ENCODE peak calls at places on chromosome X, in ten cellular contexts. A is NCI-H1092; K is aorta; L is upper lobe of right lung; D is skeletal muscle cell; J is T-cell; V is amniotic epithelial cell; B is stimulated activated CD4-positive, alpha-beta T cell treated with anti-CD3 and anti-CD28 coated beads, TNF-alpha, amount 100 ng/mL, for 48 hours; M is left lung; E is psoas muscle. I is an unnamed sample.

GRCh38 chrX:153495362-153495751 is 577 bp downstream of the BGN start:
- DNase-seq in K (no peak), B (no peak), E (peak), L (no peak), D (no peak), A (peak), J (no peak), V (no peak), M (no peak), I (no peak)

GRCh38 chrX:44063611-44064010 is 90.4 kb upstream of the NDP start:
- DNase-seq in K (no peak), E (no peak), A (no peak), V (no peak), J (no peak), M (no peak), B (no peak), L (no peak), D (no peak), I (no peak)

GRCh38 chrX:103376979-103377324 is 614 bp downstream of the BEX3 start:
- DNase-seq in M (no peak), E (no peak), D (no peak), B (no peak), A (peak), V (no peak), J (peak), K (no peak), L (no peak), I (peak)

GRCh38 chrX:151713859-151714258 is 2.0 kb upstream of the FATE1 start:
- DNase-seq in K (no peak), B (no peak), A (peak), E (no peak), D (no peak), M (no peak), V (no peak), J (no peak), L (no peak), I (peak)

GRCh38 chrX:50813843-50814661 is at the start of gene SHROOM4:
- DNase-seq in B (no peak), K (peak), A (no peak), D (peak), V (peak), L (peak), E (peak), J (no peak), M (peak), I (peak)

GRCh38 chrX:2552621-2553297 is 52.0 kb upstream of the DHRSX start:
- DNase-seq in E (no peak), V (peak), D (peak), J (no peak), B (no peak), K (no peak), L (no peak), M (no peak), A (no peak), I (no peak)

GRCh38 chrX:129777218-129777768 is 2.5 kb upstream of the SASH3 start:
- DNase-seq in L (peak), D (no peak), V (no peak), K (peak), M (peak), B (peak), A (no peak), E (peak), J (peak), I (peak)

GRCh38 chrX:133448512-133449076 is 33.3 kb upstream of the GPC4 start:
- DNase-seq in M (no peak), L (no peak), K (no peak), J (no peak), V (no peak), A (no peak), E (no peak), B (no peak), D (peak), I (no peak)

GRCh38 chrX:11266329-11266830 is 26.8 kb upstream of the AMELX start:
- DNase-seq in B (no peak), K (no peak), L (no peak), E (no peak), M (no peak), D (no peak), J (no peak), A (no peak), V (no peak), I (no peak)

GRCh38 chrX:8037593-8038348 is 110.6 kb upstream of the PNPLA4 start:
- DNase-seq in B (no peak), E (no peak), V (peak), M (no peak), D (no peak), J (no peak), A (no peak), K (no peak), L (no peak), I (peak)

GRCh38 chrX:144379156-144379555 is 495.3 kb downstream of the UBE2NL start:
- DNase-seq in A (no peak), D (no peak), M (no peak), V (no peak), L (no peak), B (no peak), E (no peak), K (no peak), J (no peak), I (peak)

GRCh38 chrX:53605004-53605403 is 81.5 kb downstream of the HUWE1 start:
- DNase-seq in A (no peak), E (no peak), V (no peak), M (no peak), L (no peak), D (no peak), K (no peak), B (no peak), J (no peak), I (no peak)

GRCh38 chrX:39262641-39263040 is 461.4 kb downstream of the MID1IP1 start:
- DNase-seq in E (no peak), A (no peak), B (no peak), M (no peak), V (no peak), L (no peak), D (no peak), K (no peak), J (no peak), I (no peak)

GRCh38 chrX:129039176-129039575 is 484.1 kb downstream of the SMARCA1 start:
- DNase-seq in K (no peak), V (no peak), B (no peak), L (no peak), D (no peak), J (no peak), M (no peak), E (no peak), A (no peak), I (no peak)

GRCh38 chrX:24225265-24225664 is 75.7 kb downstream of the ZFX start:
- DNase-seq in J (no peak), M (no peak), K (no peak), B (no peak), D (no peak), L (no peak), A (no peak), E (no peak), V (no peak), I (no peak)

GRCh38 chrX:46686003-46686645 is 72.8 kb downstream of the SLC9A7 start:
- DNase-seq in L (no peak), K (no peak), M (no peak), D (no peak), V (peak), B (no peak), A (no peak), J (peak), E (no peak), I (peak)

GRCh38 chrX:153603131-153603656 is 4.3 kb upstream of the CCNQ start:
- DNase-seq in K (no peak), D (no peak), A (no peak), M (no peak), J (no peak), E (no peak), V (no peak), L (no peak), B (no peak), I (no peak)

GRCh38 chrX:136115124-136115908 is 32.0 kb upstream of the FHL1 start:
- DNase-seq in D (no peak), B (no peak), V (peak), K (no peak), E (no peak), M (no peak), J (no peak), A (no peak), L (no peak), I (no peak)

GRCh38 chrX:9995855-9996339 is 28.7 kb downstream of the CLDN34 start:
- DNase-seq in M (peak), L (peak), E (peak), K (peak), V (peak), D (peak), J (peak), A (peak), B (peak), I (peak)

GRCh38 chrX:129637217-129638109 is 17.3 kb downstream of the APLN start:
- DNase-seq in K (peak), J (peak), B (peak), M (peak), V (peak), A (peak), L (peak), E (peak), D (no peak), I (peak)

GRCh38 chrX:120664081-120664480 is 34.2 kb upstream of the C1GALT1C1 start:
- DNase-seq in J (no peak), M (no peak), V (peak), K (no peak), E (no peak), B (no peak), D (no peak), A (no peak), L (no peak), I (peak)

GRCh38 chrX:140507982-140508305 is 3.1 kb upstream of the SOX3 start:
- DNase-seq in D (no peak), E (no peak), M (peak), V (no peak), J (no peak), B (no peak), L (peak), A (no peak), K (no peak), I (peak)

GRCh38 chrX:17812763-17813162 is 48.3 kb downstream of the RAI2 start:
- DNase-seq in L (no peak), E (no peak), J (no peak), M (no peak), D (no peak), B (no peak), A (no peak), K (no peak), V (no peak), I (peak)

GRCh38 chrX:7263330-7263729 is 115.4 kb upstream of the PUDP start:
- DNase-seq in V (no peak), B (no peak), J (no peak), M (no peak), L (no peak), A (no peak), E (no peak), D (no peak), K (no peak), I (no peak)

GRCh38 chrX:71103110-71103983 is 3.2 kb downstream of the CXorf65 start:
- DNase-seq in L (no peak), B (no peak), E (peak), A (no peak), V (no peak), J (peak), M (peak), D (no peak), K (no peak), I (no peak)

GRCh38 chrX:108312011-108312410 is 126.2 kb downstream of the COL4A6 start:
- DNase-seq in K (no peak), E (no peak), J (no peak), M (no peak), V (peak), A (no peak), D (no peak), L (no peak), B (no peak), I (no peak)

GRCh38 chrX:24231169-24231568 is 81.6 kb downstream of the ZFX start:
- DNase-seq in K (no peak), L (no peak), M (no peak), E (no peak), J (no peak), A (no peak), D (peak), V (peak), B (no peak), I (peak)

GRCh38 chrX:121802881-121803412 is 755.5 kb downstream of the GLUD2 start:
- DNase-seq in J (no peak), E (no peak), V (no peak), L (no peak), K (no peak), A (no peak), D (no peak), B (no peak), M (no peak), I (peak)

GRCh38 chrX:68179355-68179754 is 253.9 kb downstream of the OPHN1 start:
- DNase-seq in A (no peak), L (no peak), M (no peak), E (no peak), D (no peak), V (no peak), K (no peak), B (no peak), J (no peak), I (no peak)

GRCh38 chrX:39729834-39730670 is 367.7 kb downstream of the BCOR start:
- DNase-seq in B (no peak), E (no peak), K (peak), J (no peak), A (no peak), L (no peak), V (no peak), D (no peak), M (no peak), I (no peak)

GRCh38 chrX:70042399-70043371 is 7.1 kb downstream of the AWAT2 start:
- DNase-seq in D (no peak), J (no peak), E (no peak), K (no peak), L (no peak), B (no peak), V (no peak), A (no peak), M (no peak), I (peak)

GRCh38 chrX:110000854-110001701 is 1.8 kb upstream of the TMEM164 start:
- DNase-seq in D (no peak), B (no peak), V (no peak), J (no peak), E (no peak), K (no peak), M (no peak), L (no peak), A (no peak), I (no peak)

GRCh38 chrX:13401724-13402123 is 81.9 kb upstream of the ATXN3L start:
- DNase-seq in V (no peak), K (no peak), J (no peak), E (no peak), A (no peak), M (no peak), B (no peak), D (no peak), L (no peak), I (no peak)

GRCh38 chrX:23742174-23742692 is 843 bp downstream of the ACOT9 start:
- DNase-seq in E (peak), D (peak), A (no peak), L (no peak), B (peak), M (no peak), K (no peak), J (no peak), V (peak), I (peak)

GRCh38 chrX:150643271-150643670 is 49.9 kb upstream of the MTMR1 start:
- DNase-seq in K (no peak), B (no peak), J (no peak), V (peak), A (no peak), D (no peak), E (no peak), L (no peak), M (no peak), I (peak)